ENCODE peak calls at places on chromosome 6, in nine cellular contexts. X is cardiac muscle cell; L is activated CD8-positive, alpha-beta memory T cell treated with anti-CD3 and anti-CD28 coated beads, Interleukin-2, amount 10 ng/mL, durations not matched to agents 7 days and 5 days; K is HS-5; S is SK-N-DZ; F is activated CD4-positive, CD25-positive, alpha-beta regulatory T cell treated with anti-CD3 and anti-CD28 coated beads, Interleukin-2, amount 50 U/mL, for 16 hours; J is NCI-H1092 treated with DMSO at 0.1 percent for 48 hours; W is RWPE1; E is endothelial cell. Y is an unnamed sample.

GRCh38 chr6:38179794-38180430 is 360.4 kb downstream of the ZFAND3 start:
- DNase-seq in X (no peak), L (peak), K (no peak), S (no peak), F (no peak), J (no peak), W (no peak), E (no peak), Y (no peak)

GRCh38 chr6:29626948-29627761 is 5.8 kb downstream of the GABBR1 start:
- DNase-seq in X (peak), L (no peak), K (no peak), S (no peak), F (no peak), J (no peak), W (no peak), E (peak), Y (no peak)

GRCh38 chr6:165910184-165910583 is 247.1 kb upstream of the PDE10A start:
- DNase-seq in X (no peak), L (no peak), K (no peak), S (no peak), F (no peak), J (no peak), W (no peak), E (no peak), Y (no peak)

GRCh38 chr6:6588924-6589696 is 590 bp downstream of the LY86 start:
- DNase-seq in X (no peak), L (no peak), K (no peak), S (no peak), F (no peak), J (no peak), W (no peak), E (no peak), Y (no peak)

GRCh38 chr6:124551711-124552233 is 410.5 kb upstream of the RNF217 start:
- DNase-seq in X (no peak), L (no peak), K (no peak), S (no peak), F (no peak), J (no peak), W (no peak), E (no peak), Y (no peak)

GRCh38 chr6:5522147-5522546 is 260.8 kb downstream of the FARS2 start:
- DNase-seq in X (no peak), L (peak), K (no peak), S (no peak), F (no peak), J (no peak), W (no peak), E (no peak), Y (no peak)

GRCh38 chr6:88596801-88597200 is 366.6 kb downstream of the RNGTT start:
- DNase-seq in X (no peak), L (no peak), K (no peak), S (no peak), F (no peak), J (no peak), W (no peak), E (no peak), Y (no peak)

GRCh38 chr6:53151676-53152075 is 3.0 kb upstream of the GCM1 start:
- DNase-seq in X (peak), L (no peak), K (no peak), S (no peak), F (no peak), J (no peak), W (no peak), E (peak), Y (no peak)

GRCh38 chr6:48325701-48326100 is 214.7 kb upstream of the PTCHD4 start:
- DNase-seq in X (peak), L (no peak), K (no peak), S (no peak), F (no peak), J (no peak), W (no peak), E (no peak), Y (no peak)

GRCh38 chr6:47047479-47048411 is 5.6 kb upstream of the ADGRF1 start:
- DNase-seq in X (peak), L (peak), K (peak), S (peak), F (no peak), J (peak), W (peak), E (peak), Y (peak)

GRCh38 chr6:24323632-24324337 is 34.1 kb downstream of the DCDC2 start:
- DNase-seq in X (peak), L (no peak), K (peak), S (no peak), F (no peak), J (no peak), W (no peak), E (no peak), Y (peak)

GRCh38 chr6:97705568-97705967 is 422.6 kb upstream of the MMS22L start:
- DNase-seq in X (peak), L (no peak), K (no peak), S (peak), F (no peak), J (no peak), W (no peak), E (no peak), Y (peak)

GRCh38 chr6:158233214-158233795 is 65.2 kb downstream of the GTF2H5 start:
- DNase-seq in X (no peak), L (no peak), K (no peak), S (peak), F (no peak), J (no peak), W (no peak), E (no peak), Y (peak)

GRCh38 chr6:11822346-11822745 is 43.7 kb upstream of the ADTRP start:
- DNase-seq in X (no peak), L (no peak), K (no peak), S (no peak), F (no peak), J (no peak), W (no peak), E (no peak), Y (no peak)

GRCh38 chr6:13708679-13709261 is 2.9 kb downstream of the RANBP9 start:
- DNase-seq in X (peak), L (no peak), K (no peak), S (no peak), F (no peak), J (no peak), W (no peak), E (no peak), Y (no peak)

GRCh38 chr6:107061125-107062020 is 33.4 kb downstream of the MTRES1 start:
- DNase-seq in X (no peak), L (peak), K (no peak), S (no peak), F (no peak), J (no peak), W (no peak), E (no peak), Y (no peak)

GRCh38 chr6:142413111-142413510 is 111.3 kb downstream of the ADGRG6 start:
- DNase-seq in X (no peak), L (no peak), K (no peak), S (no peak), F (no peak), J (no peak), W (peak), E (no peak), Y (no peak)

GRCh38 chr6:144659202-144659731 is 374.1 kb downstream of the UTRN start:
- DNase-seq in X (peak), L (peak), K (no peak), S (peak), F (no peak), J (no peak), W (no peak), E (peak), Y (peak)

GRCh38 chr6:168415149-168415992 is 25.6 kb upstream of the SMOC2 start:
- DNase-seq in X (peak), L (no peak), K (no peak), S (no peak), F (no peak), J (peak), W (no peak), E (no peak), Y (no peak)

GRCh38 chr6:97095466-97095865 is 170.9 kb downstream of the KLHL32 start:
- DNase-seq in X (no peak), L (no peak), K (no peak), S (no peak), F (no peak), J (no peak), W (no peak), E (no peak), Y (no peak)

GRCh38 chr6:34970487-34970886 is 81.4 kb downstream of the ANKS1A start:
- DNase-seq in X (no peak), L (no peak), K (no peak), S (no peak), F (no peak), J (no peak), W (no peak), E (no peak), Y (no peak)

GRCh38 chr6:6942826-6943225 is 164.9 kb upstream of the RREB1 start:
- DNase-seq in X (no peak), L (no peak), K (no peak), S (no peak), F (no peak), J (peak), W (no peak), E (no peak), Y (peak)

GRCh38 chr6:38725414-38726183 is 10.5 kb downstream of the DNAH8 start:
- DNase-seq in X (no peak), L (peak), K (no peak), S (no peak), F (no peak), J (no peak), W (no peak), E (no peak), Y (no peak)

GRCh38 chr6:109008951-109009760 is 85.5 kb downstream of the SESN1 start:
- DNase-seq in X (peak), L (peak), K (peak), S (peak), F (peak), J (peak), W (peak), E (peak), Y (peak)

Y was measured in retina.